ENCODE peak calls at places on chromosomes 12 and 14, in six cellular contexts. V is psoas muscle, X is endodermal cell, I is Panc1, N is fibroblast of mammary gland, J is IMR-90. S is an unnamed sample.

GRCh38 chr14:39998854-39999253 is 566.6 kb upstream of the FBXO33 start:
- DNase-seq in N (no peak), J (no peak), I (no peak), X (no peak), V (no peak), S (no peak)

GRCh38 chr14:48586099-48586498 is 910.7 kb upstream of the MDGA2 start:
- DNase-seq in I (no peak), X (peak), J (no peak), N (no peak), V (no peak), S (no peak)

GRCh38 chr12:12476836-12477531 is 85.7 kb downstream of the DUSP16 start:
- DNase-seq in J (no peak), N (no peak), I (no peak), X (no peak), V (no peak), S (no peak)

GRCh38 chr12:76611533-76611932 is 52.0 kb upstream of the OSBPL8 start:
- DNase-seq in V (no peak), I (no peak), J (peak), X (no peak), N (peak), S (no peak)

GRCh38 chr14:68446243-68447040 is 346.4 kb downstream of the ZFP36L1 start:
- DNase-seq in N (no peak), J (no peak), I (no peak), X (no peak), V (no peak), S (no peak)

GRCh38 chr14:58793096-58793740 is 155.5 kb downstream of the DACT1 start:
- DNase-seq in V (no peak), X (no peak), I (no peak), N (peak), J (peak), S (no peak)

GRCh38 chr12:104941454-104941853 is 16.6 kb downstream of the SLC41A2 start:
- DNase-seq in I (no peak), V (no peak), J (no peak), X (no peak), N (no peak), S (no peak)

GRCh38 chr12:124418156-124418555 is 123.3 kb downstream of the RFLNA start:
- DNase-seq in N (no peak), I (no peak), J (no peak), V (no peak), X (no peak), S (no peak)

GRCh38 chr12:15522574-15523187 is 200.4 kb downstream of the PTPRO start:
- DNase-seq in I (no peak), N (peak), V (no peak), J (peak), X (no peak), S (peak)

GRCh38 chr12:126773012-126773411 is 1494.0 kb upstream of the TMEM132C start:
- DNase-seq in X (no peak), J (no peak), V (no peak), I (no peak), N (no peak), S (no peak)

GRCh38 chr14:79278798-79279644 is 932.3 kb downstream of the DIO2 start:
- DNase-seq in X (peak), I (no peak), J (peak), N (peak), V (peak), S (no peak)

GRCh38 chr14:65011559-65011958 is 24.9 kb downstream of the FNTB start:
- DNase-seq in J (no peak), N (no peak), I (no peak), V (no peak), X (no peak), S (no peak)

GRCh38 chr12:46577063-46577776 is 204.6 kb upstream of the SLC38A2 start:
- DNase-seq in J (no peak), I (no peak), X (no peak), N (no peak), V (no peak), S (no peak)

GRCh38 chr14:95069018-95069417 is 88.3 kb downstream of the DICER1 start:
- DNase-seq in N (no peak), V (no peak), X (no peak), I (no peak), J (no peak), S (no peak)

GRCh38 chr12:65082411-65082810 is 38.7 kb downstream of the WIF1 start:
- DNase-seq in X (no peak), N (no peak), J (no peak), I (no peak), V (no peak), S (no peak)

GRCh38 chr12:79424109-79424721 is 266.5 kb downstream of the PAWR start:
- DNase-seq in X (no peak), J (peak), I (peak), V (no peak), N (peak), S (no peak)

GRCh38 chr14:69606816-69607215 is 4.6 kb upstream of the SUSD6 start:
- DNase-seq in X (no peak), N (no peak), V (no peak), I (no peak), J (no peak), S (no peak)

GRCh38 chr14:95408731-95409471 is 89.2 kb upstream of the CLMN start:
- DNase-seq in I (no peak), X (no peak), J (no peak), N (no peak), V (no peak), S (no peak)

GRCh38 chr12:119725523-119725922 is 57.6 kb downstream of the PRKAB1 start:
- DNase-seq in I (no peak), V (no peak), X (no peak), J (no peak), N (peak), S (no peak)

GRCh38 chr12:85814116-85814515 is 22.1 kb downstream of the RASSF9 start:
- DNase-seq in N (no peak), I (no peak), V (no peak), J (no peak), X (no peak), S (no peak)

GRCh38 chr14:42192659-42193425 is 586.2 kb downstream of the LRFN5 start:
- DNase-seq in N (peak), X (no peak), V (no peak), J (peak), I (peak), S (no peak)

GRCh38 chr12:130992448-130992847 is 38.7 kb downstream of the ADGRD1 start:
- DNase-seq in I (no peak), J (no peak), N (no peak), X (no peak), V (no peak), S (no peak)

GRCh38 chr14:68519788-68520187 is 273.1 kb downstream of the ZFP36L1 start:
- DNase-seq in N (no peak), V (no peak), X (no peak), I (no peak), J (no peak), S (no peak)

GRCh38 chr12:46292754-46293402 is 24.0 kb upstream of the SLC38A1 start:
- DNase-seq in X (no peak), N (peak), V (no peak), J (no peak), I (no peak), S (no peak)

DNA sequence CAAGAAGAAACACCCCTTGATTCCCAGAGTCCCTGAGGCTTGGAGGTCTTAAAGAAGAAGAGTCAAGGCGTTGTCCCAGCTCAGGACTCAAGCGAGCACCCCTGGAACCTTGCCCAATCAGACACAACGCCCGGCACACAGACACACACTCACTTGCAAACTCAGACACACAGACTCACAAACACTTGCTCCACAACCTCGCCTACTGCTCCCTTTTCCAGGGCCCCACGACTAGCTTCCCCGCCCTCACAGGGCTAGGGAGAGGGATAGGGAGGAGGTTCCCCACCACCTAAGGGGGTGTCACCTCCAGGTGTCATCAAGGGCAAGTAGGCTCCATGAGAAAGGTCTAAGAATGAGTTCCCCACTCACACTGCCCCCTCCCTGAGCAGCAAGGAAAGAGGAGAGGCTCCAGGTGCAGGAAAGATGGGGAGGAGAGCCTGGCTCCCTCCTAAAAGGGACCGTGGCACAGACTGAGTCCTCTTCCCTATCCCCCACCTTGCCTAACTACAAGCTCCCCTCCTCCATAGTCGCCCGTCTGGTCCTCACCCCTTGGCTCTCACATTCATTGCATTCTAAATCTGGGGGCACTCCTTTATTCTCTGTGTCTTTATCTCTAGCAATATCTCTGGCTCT is 717 bp downstream of the WNT10B start:
- DNase-seq in J (no peak), N (no peak), I (no peak), V (no peak), X (peak), S (no peak)
- H3K4me3 ChIP-seq in J (no peak), N (no peak), I (peak), V (no peak), X (peak), S (peak)

GRCh38 chr12:42570076-42570475 is 19.5 kb downstream of the PRICKLE1 start:
- DNase-seq in N (no peak), I (no peak), X (no peak), J (no peak), V (no peak), S (no peak)

GRCh38 chr12:42571327-42572009 is 18.1 kb downstream of the PRICKLE1 start:
- DNase-seq in I (no peak), J (no peak), V (no peak), X (no peak), N (no peak), S (no peak)

GRCh38 chr12:42565633-42566032 is 23.9 kb downstream of the PRICKLE1 start:
- DNase-seq in J (no peak), I (no peak), N (no peak), X (peak), V (no peak), S (no peak)

GRCh38 chr12:42565001-42565400 is 24.5 kb downstream of the PRICKLE1 start:
- DNase-seq in J (no peak), X (peak), N (no peak), I (no peak), V (no peak), S (no peak)

GRCh38 chr12:42568952-42569916 is 20.3 kb downstream of the PRICKLE1 start:
- DNase-seq in I (peak), N (peak), X (no peak), V (no peak), J (peak), S (peak)
- TF ChIP-seq CTCF in I (peak), N (peak), X (peak), V (peak), J (peak), S (peak)

DNA sequence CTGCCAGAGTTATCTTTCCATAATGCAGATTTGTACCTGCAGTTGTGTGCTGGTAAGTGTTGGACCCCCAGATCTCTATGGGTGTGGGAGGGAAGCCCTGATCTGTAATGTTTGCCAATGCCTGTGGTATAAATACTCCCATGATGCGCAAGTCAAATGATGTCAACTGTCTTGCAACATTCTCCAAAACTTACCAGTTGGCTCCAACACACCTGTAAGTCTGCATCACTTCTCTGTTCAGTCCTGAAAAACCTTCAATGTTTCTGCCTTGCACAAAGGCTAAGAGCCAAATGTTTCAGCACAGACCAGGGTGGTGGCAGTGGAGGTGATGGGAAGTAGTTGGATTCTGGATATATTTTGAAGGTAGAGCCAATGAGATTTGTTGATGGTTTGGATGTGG is 3.1 kb downstream of the OS9 start:
- DNase-seq in J (no peak), V (no peak), X (no peak), N (no peak), I (no peak), S (no peak)
- H3K4me3 ChIP-seq in J (no peak), V (no peak), X (no peak), N (no peak), I (no peak), S (no peak)

GRCh38 chr12:31118347-31118830 is 44.7 kb downstream of the DDX11 start:
- DNase-seq in I (no peak), N (no peak), J (no peak), X (peak), V (no peak), S (no peak)

GRCh38 chr12:31119531-31120211 is 46.0 kb downstream of the DDX11 start:
- DNase-seq in X (peak), V (no peak), I (no peak), J (no peak), N (no peak), S (no peak)

GRCh38 chr12:31118831-31119530 is 45.3 kb downstream of the DDX11 start:
- DNase-seq in N (no peak), I (no peak), J (no peak), V (no peak), X (peak), S (no peak)

GRCh38 chr12:31120392-31121008 is 46.8 kb downstream of the DDX11 start:
- DNase-seq in I (no peak), J (no peak), X (peak), N (no peak), V (no peak), S (no peak)

GRCh38 chr12:31117203-31118011 is 43.7 kb downstream of the DDX11 start:
- DNase-seq in I (peak), X (peak), J (peak), V (peak), N (peak), S (no peak)
- TF ChIP-seq CTCF in I (peak), X (peak), J (peak), V (peak), N (peak), S (peak)

GRCh38 chr12:1474059-1474537 is 120.3 kb downstream of the FBXL14 start:
- DNase-seq in V (no peak), I (peak), J (peak), X (peak), N (peak), S (no peak)
- H3K4me3 ChIP-seq in V (no peak), I (no peak), J (peak), X (no peak), N (peak), S (no peak)

GRCh38 chr14:105144666-105145380 is 23.8 kb downstream of the JAG2 start:
- DNase-seq in N (no peak), J (no peak), X (peak), V (no peak), I (no peak), S (no peak)

GRCh38 chr14:105145381-105146180 is 23.0 kb downstream of the JAG2 start:
- DNase-seq in I (no peak), V (peak), X (peak), N (no peak), J (no peak), S (no peak)

GRCh38 chr14:105146976-105147700 is 21.4 kb downstream of the JAG2 start:
- DNase-seq in X (peak), N (no peak), V (no peak), I (no peak), J (no peak), S (no peak)

GRCh38 chr14:105147701-105148603 is 20.6 kb downstream of the JAG2 start:
- DNase-seq in N (no peak), X (peak), J (no peak), V (peak), I (no peak), S (no peak)

DNA sequence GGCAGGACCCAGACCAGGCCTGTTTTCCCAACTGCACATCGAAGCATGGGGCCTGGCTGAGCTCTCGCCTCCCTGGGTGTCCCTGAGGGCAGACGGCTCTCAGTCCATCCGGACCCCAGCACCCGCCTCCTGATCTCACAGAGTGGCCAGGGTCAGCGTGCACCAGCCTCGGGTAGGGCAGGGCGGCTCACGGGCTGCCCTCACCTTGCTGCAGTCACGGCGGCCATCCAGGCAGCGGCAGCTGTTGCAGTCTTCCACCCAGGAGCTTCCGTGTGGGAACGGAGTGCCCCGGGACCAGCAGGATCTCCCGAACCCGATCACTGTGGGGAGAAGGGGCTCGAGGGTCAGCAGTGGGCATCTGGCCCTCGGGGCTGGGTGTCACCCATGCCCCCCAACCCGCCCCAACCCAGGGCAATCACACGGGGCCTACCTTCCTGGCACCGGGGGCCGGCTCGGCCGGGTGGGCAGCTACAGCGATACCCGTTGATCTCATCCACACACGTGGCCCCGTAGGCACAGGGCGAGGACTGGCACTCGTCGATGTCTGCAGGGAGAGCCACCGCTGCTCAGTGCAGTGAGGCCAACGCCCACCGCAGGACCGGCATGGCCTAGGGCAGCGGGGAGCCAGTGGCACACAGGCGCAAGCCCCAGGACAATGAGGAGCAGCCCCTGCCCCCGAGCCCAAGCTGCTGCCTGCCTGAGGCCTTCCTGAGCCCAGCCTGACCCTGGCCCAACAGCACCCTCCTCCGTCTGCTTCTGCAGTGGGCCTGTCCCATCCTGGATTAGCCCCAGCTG is 22.2 kb downstream of the JAG2 start:
- DNase-seq in V (no peak), I (no peak), X (peak), N (no peak), J (no peak), S (no peak)
- TF ChIP-seq CTCF in V (no peak), I (no peak), X (no peak), N (no peak), J (no peak), S (no peak)

GRCh38 chr12:53622724-53623123 is 3.5 kb downstream of the ATF7 start:
- DNase-seq in I (no peak), V (no peak), X (no peak), N (no peak), J (no peak), S (no peak)
- H3K4me3 ChIP-seq in I (no peak), V (peak), X (no peak), N (no peak), J (no peak), S (no peak)